ENCODE peak calls at places on chromosomes 3 and 15, in ten cellular contexts. P, G, O, Z, C, R, A, K, N and M are unnamed samples.
A peak's percentile ranks its signal among the peaks of the same experiment; 100 is the strongest.

GRCh38 chr15:37695719-37696118 is 238.7 kb upstream of the TMCO5A start:
- DNase-seq in A (no peak), Z (peak; percentile 33), K (no peak), N (no peak), O (no peak), G (peak; percentile 19), P (no peak), R (peak; percentile 36), C (no peak), M (peak; percentile 16)

GRCh38 chr3:96416549-96417255 is 397.7 kb upstream of the EPHA6 start:
- DNase-seq in Z (no peak), K (no peak), A (no peak), P (no peak), O (no peak), N (no peak), C (no peak), G (no peak), R (no peak), M (no peak)

GRCh38 chr15:69957175-69957574 is 140.5 kb downstream of the TLE3 start:
- DNase-seq in P (no peak), C (no peak), O (no peak), G (no peak), K (no peak), N (no peak), A (no peak), Z (no peak), R (no peak), M (no peak)

GRCh38 chr3:190614466-190615384 is 100.8 kb downstream of the IL1RAP start:
- DNase-seq in N (no peak), A (no peak), O (no peak), G (no peak), C (no peak), Z (no peak), P (no peak), K (no peak), R (no peak), M (no peak)

GRCh38 chr15:25504307-25504706 is 65.5 kb upstream of the UBE3A start:
- DNase-seq in P (no peak), G (no peak), R (peak; percentile 63), N (no peak), K (no peak), O (no peak), C (no peak), Z (peak; percentile 67), A (no peak), M (peak; percentile 54)

GRCh38 chr15:71691700-71692417 is 118.5 kb upstream of the NR2E3 start:
- DNase-seq in Z (no peak), A (no peak), C (no peak), P (no peak), N (no peak), K (no peak), G (peak; percentile 44), O (peak; percentile 72), R (peak; percentile 72), M (peak; percentile 52)

GRCh38 chr3:31268868-31269267 is 263.9 kb upstream of the STT3B start:
- DNase-seq in P (peak; percentile 93), A (no peak), R (no peak), N (no peak), O (no peak), G (no peak), K (no peak), C (no peak), Z (no peak), M (no peak)

GRCh38 chr3:195762611-195763247 is 42.0 kb downstream of the MUC20 start:
- DNase-seq in A (no peak), O (no peak), P (no peak), K (no peak), N (no peak), G (no peak), R (no peak), C (no peak), Z (no peak), M (no peak)

GRCh38 chr15:52020253-52021085 is 1.4 kb downstream of the MAPK6 start:
- DNase-seq in R (no peak), P (no peak), O (peak; percentile 33), A (no peak), Z (no peak), C (no peak), K (no peak), G (no peak), N (no peak), M (no peak)

GRCh38 chr3:39141211-39141995 is 12.0 kb downstream of the CSRNP1 start:
- DNase-seq in P (no peak), A (peak; percentile 13), K (no peak), G (no peak), O (no peak), N (no peak), R (peak; percentile 51), Z (no peak), C (no peak), M (no peak)

GRCh38 chr3:98741121-98741716 is 21.9 kb upstream of the ST3GAL6 start:
- DNase-seq in N (no peak), K (peak; percentile 26), P (no peak), C (no peak), G (no peak), R (peak; percentile 8), Z (no peak), A (no peak), O (no peak), M (no peak)

GRCh38 chr15:60004019-60004845 is at the start of gene FOXB1:
- DNase-seq in R (no peak), C (no peak), O (no peak), A (no peak), N (no peak), Z (no peak), K (no peak), P (no peak), G (no peak), M (no peak)

GRCh38 chr15:36867436-36867835 is 232.9 kb downstream of the MEIS2 start:
- DNase-seq in A (no peak), G (no peak), R (no peak), O (no peak), Z (no peak), N (no peak), K (no peak), P (no peak), C (no peak), M (no peak)

GRCh38 chr15:41966920-41967465 is 5.4 kb downstream of the EHD4 start:
- DNase-seq in P (no peak), C (no peak), O (no peak), R (no peak), G (no peak), K (no peak), Z (no peak), A (no peak), N (no peak), M (no peak)